ENCODE peak calls at places on chromosomes 16 and 17, in five cellular contexts. Q is ascending aorta; P is astrocyte; G is CD8-positive, alpha-beta T cell; U is naive thymus-derived CD4-positive, alpha-beta T cell. L is an unnamed sample.

GRCh38 chr17:71412803-71413202 is 708.0 kb upstream of the SOX9 start:
- DNase-seq in Q (no peak), P (peak; percentile 98), G (no peak), U (no peak), L (no peak)

GRCh38 chr16:53821487-53821886 is 117.5 kb downstream of the FTO start:
- DNase-seq in Q (no peak), P (peak; percentile 78), G (no peak), U (no peak), L (no peak)

GRCh38 chr17:18257747-18258355 is 687 bp downstream of the FLII start:
- DNase-seq in Q (peak; percentile 94), P (peak; percentile 46), G (peak; percentile 62), U (peak; percentile 52), L (peak; percentile 27)

GRCh38 chr16:88357306-88358032 is 25.3 kb upstream of the ZNF469 start:
- DNase-seq in Q (no peak), P (peak; percentile 52), G (no peak), U (no peak), L (no peak)

GRCh38 chr16:84992700-84993075 is 18.6 kb downstream of the ZDHHC7 start:
- DNase-seq in Q (no peak), P (no peak), G (no peak), U (no peak), L (no peak)

GRCh38 chr16:5820472-5820871 is 722.9 kb upstream of the EEF2KMT start:
- DNase-seq in Q (no peak), P (peak; percentile 53), G (no peak), U (no peak), L (no peak)

GRCh38 chr16:20956319-20956718 is 55.7 kb downstream of the LYRM1 start:
- DNase-seq in Q (no peak), P (no peak), G (no peak), U (no peak), L (no peak)

GRCh38 chr17:6388416-6388815 is 46.5 kb downstream of the AIPL1 start:
- DNase-seq in Q (no peak), P (no peak), G (no peak), U (no peak), L (no peak)

GRCh38 chr17:50916708-50917417 is 50.7 kb upstream of the TOB1 start:
- DNase-seq in Q (no peak), P (no peak), G (no peak), U (no peak), L (no peak)

GRCh38 chr17:71921726-71922320 is 199.0 kb upstream of the SOX9 start:
- DNase-seq in Q (no peak), P (peak; percentile 60), G (no peak), U (no peak), L (no peak)

GRCh38 chr16:30659507-30660423 is 1.5 kb downstream of the FBRS start:
- DNase-seq in Q (no peak), P (no peak), G (peak; percentile 65), U (peak; percentile 26), L (peak; percentile 37)

GRCh38 chr17:21330436-21331160 is 45.6 kb upstream of the KCNJ12 start:
- DNase-seq in Q (no peak), P (no peak), G (no peak), U (no peak), L (no peak)

GRCh38 chr17:80732268-80732667 is 187.6 kb downstream of the RPTOR start:
- DNase-seq in Q (no peak), P (peak; percentile 74), G (no peak), U (no peak), L (no peak)

GRCh38 chr16:31134091-31134571 is 1.4 kb downstream of the PRSS8 start:
- DNase-seq in Q (no peak), P (peak; percentile 15), G (no peak), U (no peak), L (no peak)

GRCh38 chr17:27538156-27538955 is 82.1 kb downstream of the KSR1 start:
- DNase-seq in Q (no peak), P (peak; percentile 80), G (no peak), U (no peak), L (no peak)

GRCh38 chr17:80789356-80789902 is 202.2 kb upstream of the CHMP6 start:
- DNase-seq in Q (peak; percentile 68), P (peak; percentile 89), G (no peak), U (no peak), L (no peak)

GRCh38 chr16:50697881-50698767 is 4.7 kb downstream of the NOD2 start:
- DNase-seq in Q (no peak), P (peak; percentile 34), G (peak; percentile 66), U (no peak), L (peak; percentile 46)

GRCh38 chr16:56643080-56643778 is 4.8 kb downstream of the MT1A start:
- DNase-seq in Q (peak; percentile 91), P (peak; percentile 17), G (peak; percentile 86), U (peak; percentile 57), L (peak; percentile 51)

GRCh38 chr16:10669791-10670190 is 24.9 kb downstream of the TEKT5 start:
- DNase-seq in Q (no peak), P (no peak), G (no peak), U (no peak), L (no peak)

GRCh38 chr17:64773836-64774761 is 112.0 kb upstream of the SMURF2 start:
- DNase-seq in Q (peak; percentile 60), P (peak; percentile 41), G (no peak), U (no peak), L (no peak)

GRCh38 chr17:45338996-45339535 is 22.2 kb upstream of the MAP3K14 start:
- DNase-seq in Q (peak; percentile 35), P (no peak), G (no peak), U (no peak), L (no peak)

GRCh38 chr16:88376053-88376834 is 6.5 kb upstream of the ZNF469 start:
- DNase-seq in Q (no peak), P (peak; percentile 33), G (no peak), U (no peak), L (no peak)

GRCh38 chr16:66462912-66463311 is 35.8 kb downstream of the BEAN1 start:
- DNase-seq in Q (no peak), P (peak; percentile 62), G (no peak), U (no peak), L (no peak)

GRCh38 chr16:11205065-11205699 is 50.8 kb downstream of the SOCS1 start:
- DNase-seq in Q (no peak), P (no peak), G (no peak), U (no peak), L (no peak)

GRCh38 chr16:17467923-17468540 is 2.7 kb downstream of the XYLT1 start:
- DNase-seq in Q (peak; percentile 82), P (peak; percentile 37), G (peak; percentile 69), U (peak; percentile 23), L (no peak)

GRCh38 chr17:29664743-29665479 is 42.2 kb upstream of the CORO6 start:
- DNase-seq in Q (no peak), P (peak; percentile 89), G (no peak), U (no peak), L (no peak)

GRCh38 chr17:48912476-48912875 is 4.3 kb downstream of the UBE2Z start:
- DNase-seq in Q (no peak), P (no peak), G (no peak), U (no peak), L (no peak)
- H3K4me1 ChIP-seq in Q (peaks cover 4% of the 10 kb centered on the region), P (peaks cover 44% of the 10 kb centered on the region), G (peaks cover 37% of the 10 kb centered on the region), U (peaks cover 31% of the 10 kb centered on the region), L (peaks cover 37% of the 10 kb centered on the region)

GRCh38 chr17:7700510-7700909 is 4.5 kb upstream of the EFNB3 start:
- DNase-seq in Q (no peak), P (no peak), G (no peak), U (no peak), L (no peak)
- H3K4me3 ChIP-seq in Q (no peak overlapping the region), P (no peak overlapping the region), G (no peak overlapping the region), U (no peak overlapping the region), L (no peak overlapping the region)

GRCh38 chr17:73787036-73787720 is 142.9 kb upstream of the SDK2 start:
- DNase-seq in Q (peak; percentile 44), P (no peak), G (no peak), U (no peak), L (no peak)
- H3K27ac ChIP-seq in Q (no peak overlapping the region), P (no peak overlapping the region), G (no peak overlapping the region), U (no peak overlapping the region), L (no peak overlapping the region)

GRCh38 chr17:74748279-74748528 is 224 bp upstream of the NHERF1 start:
- DNase-seq in Q (no peak), P (peak; percentile 70), G (no peak), U (no peak), L (no peak)

GRCh38 chr17:74748529-74749261 is at the start of gene NHERF1:
- DNase-seq in Q (peak; percentile 98), P (no peak), G (peak; percentile 98), U (peak; percentile 95), L (peak; percentile 89)

GRCh38 chr17:74750039-74750326 is 1.6 kb downstream of the NHERF1 start:
- DNase-seq in Q (no peak), P (no peak), G (no peak), U (no peak), L (no peak)

GRCh38 chr17:74750327-74751069 is 2.1 kb downstream of the NHERF1 start:
- DNase-seq in Q (no peak), P (no peak), G (no peak), U (no peak), L (no peak)

DNA sequence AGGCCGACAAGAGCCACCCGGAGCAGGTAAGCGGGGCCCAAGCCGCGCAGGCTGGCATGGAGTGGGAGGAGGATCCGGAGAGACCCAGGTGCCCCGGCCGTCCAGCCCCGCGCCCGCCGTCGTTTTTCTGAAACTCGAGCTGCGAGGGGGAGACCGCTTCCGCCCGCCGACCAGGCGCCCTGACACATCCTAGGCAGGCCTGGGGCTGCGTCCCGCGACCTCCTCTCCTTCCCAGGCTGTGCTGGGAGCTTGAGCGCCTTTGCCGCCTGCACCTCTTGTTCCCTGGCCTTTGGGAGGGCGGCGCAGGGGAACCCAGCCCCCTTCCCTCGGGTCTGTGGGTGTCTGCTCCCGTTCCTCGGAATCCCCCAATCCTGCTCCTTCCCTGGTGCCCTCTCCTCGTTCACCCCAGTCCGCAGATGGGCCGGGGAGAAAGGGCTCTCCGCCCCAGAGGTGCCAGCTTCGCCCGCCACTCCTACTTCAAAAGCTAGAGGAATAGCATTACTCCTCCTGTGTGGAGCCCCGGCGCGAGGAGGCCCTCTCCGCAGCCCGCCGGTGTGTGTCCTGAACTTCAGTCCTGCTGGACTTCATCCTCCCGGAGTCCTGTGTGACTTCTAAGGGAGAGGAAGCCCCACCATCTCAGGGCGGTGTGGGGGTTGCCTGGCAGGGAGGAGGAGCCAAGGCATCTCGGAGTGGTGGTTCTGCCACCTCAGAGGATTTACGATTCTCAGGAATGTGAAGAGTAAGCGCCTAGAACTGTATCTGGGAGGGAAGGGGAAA is 1.0 kb downstream of the NHERF1 start:
- DNase-seq in Q (no peak), P (no peak), G (peak; percentile 77), U (peak; percentile 41), L (no peak)
- H3K4me1 ChIP-seq in Q (peaks cover 4% of the 10 kb centered on the region), P (peaks cover 15% of the 10 kb centered on the region), G (peaks cover 61% of the 10 kb centered on the region), U (peaks cover 58% of the 10 kb centered on the region), L (peaks cover 64% of the 10 kb centered on the region)

L was measured in effector memory CD4-positive, alpha-beta T cell.